ENCODE peak calls at places on chromosomes 12 and 14, in six cellular contexts. One of them, this sample, is unnamed.

GRCh38 chr12:7019043-7019569 is 830 bp upstream of the LPCAT3 start:
- DNase-seq in tibial nerve: no peak
- DNase-seq in transverse colon: no peak
- DNase-seq in hepatocyte: no peak
- DNase-seq in WTC11: no peak
- DNase-seq in GM13977: no peak
- DNase-seq in this sample: no peak

GRCh38 chr12:123271182-123271491 is 519 bp downstream of the CDK2AP1 start:
- DNase-seq in hepatocyte: peak
- DNase-seq in WTC11: peak
- DNase-seq in GM13977: peak
- DNase-seq in tibial nerve: no peak
- DNase-seq in transverse colon: peak
- DNase-seq in this sample: peak

GRCh38 chr14:91021991-91022621 is 38.3 kb downstream of the RPS6KA5 start:
- DNase-seq in hepatocyte: no peak
- DNase-seq in GM13977: no peak
- DNase-seq in WTC11: no peak
- DNase-seq in tibial nerve: no peak
- DNase-seq in transverse colon: no peak
- DNase-seq in this sample: no peak

GRCh38 chr12:131123817-131124216 is 170.1 kb downstream of the ADGRD1 start:
- DNase-seq in GM13977: no peak
- DNase-seq in tibial nerve: no peak
- DNase-seq in transverse colon: no peak
- DNase-seq in hepatocyte: no peak
- DNase-seq in WTC11: no peak
- DNase-seq in this sample: no peak

GRCh38 chr14:24067133-24068082 is 4.0 kb upstream of the CPNE6 start:
- DNase-seq in WTC11: no peak
- DNase-seq in transverse colon: no peak
- DNase-seq in hepatocyte: peak
- DNase-seq in tibial nerve: no peak
- DNase-seq in GM13977: no peak
- DNase-seq in this sample: no peak

GRCh38 chr14:68590233-68590535 is 202.7 kb downstream of the ZFP36L1 start:
- DNase-seq in GM13977: no peak
- DNase-seq in transverse colon: no peak
- DNase-seq in tibial nerve: no peak
- DNase-seq in hepatocyte: no peak
- DNase-seq in WTC11: no peak
- DNase-seq in this sample: no peak

GRCh38 chr12:68281685-68282084 is 28.3 kb upstream of the IL22 start:
- DNase-seq in hepatocyte: no peak
- DNase-seq in GM13977: no peak
- DNase-seq in tibial nerve: no peak
- DNase-seq in transverse colon: no peak
- DNase-seq in WTC11: no peak
- DNase-seq in this sample: no peak

GRCh38 chr14:98548071-98548686 is 723.8 kb downstream of the BCL11B start:
- DNase-seq in transverse colon: no peak
- DNase-seq in tibial nerve: no peak
- DNase-seq in GM13977: no peak
- DNase-seq in WTC11: no peak
- DNase-seq in hepatocyte: no peak
- DNase-seq in this sample: no peak

GRCh38 chr14:29618323-29619067 is 309.2 kb downstream of the PRKD1 start:
- DNase-seq in transverse colon: no peak
- DNase-seq in hepatocyte: no peak
- DNase-seq in tibial nerve: no peak
- DNase-seq in WTC11: no peak
- DNase-seq in GM13977: no peak
- DNase-seq in this sample: no peak

GRCh38 chr14:68684466-68685418 is 108.1 kb downstream of the ZFP36L1 start:
- DNase-seq in WTC11: no peak
- DNase-seq in tibial nerve: no peak
- DNase-seq in transverse colon: no peak
- DNase-seq in GM13977: no peak
- DNase-seq in hepatocyte: no peak
- DNase-seq in this sample: no peak

GRCh38 chr12:9604288-9604687 is 3.4 kb downstream of the KLRB1 start:
- DNase-seq in tibial nerve: no peak
- DNase-seq in GM13977: no peak
- DNase-seq in hepatocyte: no peak
- DNase-seq in transverse colon: no peak
- DNase-seq in WTC11: no peak
- DNase-seq in this sample: no peak

GRCh38 chr12:102685841-102686240 is 205.5 kb upstream of the IGF1 start:
- DNase-seq in WTC11: no peak
- DNase-seq in transverse colon: no peak
- DNase-seq in tibial nerve: no peak
- DNase-seq in GM13977: no peak
- DNase-seq in hepatocyte: no peak
- DNase-seq in this sample: no peak

GRCh38 chr14:54329082-54329695 is 67.6 kb upstream of the CDKN3 start:
- DNase-seq in tibial nerve: peak
- DNase-seq in hepatocyte: peak
- DNase-seq in GM13977: peak
- DNase-seq in WTC11: peak
- DNase-seq in transverse colon: peak
- DNase-seq in this sample: peak

GRCh38 chr14:28635387-28635786 is 131.2 kb upstream of the FOXG1 start:
- DNase-seq in GM13977: peak
- DNase-seq in hepatocyte: peak
- DNase-seq in tibial nerve: no peak
- DNase-seq in WTC11: no peak
- DNase-seq in transverse colon: no peak
- DNase-seq in this sample: peak

DNA sequence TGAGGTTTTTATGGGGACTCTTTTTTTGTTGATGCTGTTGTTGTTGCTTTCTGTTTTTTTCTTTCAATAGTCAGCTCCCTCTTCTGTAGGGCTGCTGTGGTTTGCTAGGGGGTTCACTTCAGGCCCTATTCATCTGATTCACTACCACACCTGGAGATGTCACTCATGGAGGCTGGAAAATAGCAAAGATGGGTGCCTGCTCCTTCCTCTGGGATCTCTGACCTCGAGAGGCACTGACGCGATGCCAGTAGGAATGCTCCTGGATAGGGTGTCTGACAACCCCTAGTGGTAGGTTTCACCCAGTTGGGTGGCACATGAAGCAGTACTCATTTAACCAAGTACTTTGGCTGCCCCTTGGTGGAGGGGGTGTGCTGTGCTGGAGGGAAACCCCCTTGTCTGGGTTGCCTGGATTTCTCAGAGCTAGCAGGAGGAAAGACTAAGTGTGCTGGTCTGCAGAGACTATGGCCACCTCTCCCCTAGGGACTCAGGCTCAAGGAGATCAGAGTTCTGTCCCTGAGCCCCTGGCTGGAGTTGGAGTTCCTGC is 745.5 kb downstream of the TMTC2 start:
- DNase-seq in GM13977: no peak
- DNase-seq in tibial nerve: no peak
- DNase-seq in hepatocyte: no peak
- DNase-seq in transverse colon: no peak
- DNase-seq in WTC11: peak
- DNase-seq in this sample: no peak
- TF ChIP-seq CTCF in GM13977: no peak
- TF ChIP-seq CTCF in tibial nerve: no peak
- TF ChIP-seq CTCF in hepatocyte: no peak
- TF ChIP-seq CTCF in transverse colon: no peak
- TF ChIP-seq CTCF in WTC11: no peak
- TF ChIP-seq CTCF in this sample: no peak

DNA sequence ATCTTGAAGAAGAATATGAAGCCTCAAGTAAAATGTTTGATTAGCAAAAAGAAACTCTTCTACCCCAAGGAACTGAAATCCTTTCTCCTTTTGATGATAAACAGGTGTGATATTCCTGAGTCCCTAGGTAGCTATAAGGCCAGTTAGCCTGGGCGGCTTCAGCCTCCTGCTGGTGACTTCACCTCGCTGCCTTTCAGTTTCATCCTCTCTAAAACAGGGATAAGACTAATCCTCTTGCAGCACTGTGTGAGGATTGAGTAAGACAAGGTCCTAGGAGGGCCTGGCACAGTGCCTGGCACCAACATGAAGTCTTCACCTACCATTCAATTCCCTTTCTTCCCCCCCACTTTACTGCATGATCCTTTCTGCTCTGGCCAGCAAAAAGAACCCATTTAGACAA is 42.1 kb downstream of the CIT start:
- DNase-seq in hepatocyte: peak
- DNase-seq in transverse colon: no peak
- DNase-seq in tibial nerve: no peak
- DNase-seq in WTC11: peak
- DNase-seq in GM13977: no peak
- DNase-seq in this sample: no peak
- TF ChIP-seq CTCF in hepatocyte: no peak
- TF ChIP-seq CTCF in transverse colon: no peak
- TF ChIP-seq CTCF in tibial nerve: no peak
- TF ChIP-seq CTCF in WTC11: no peak
- TF ChIP-seq CTCF in GM13977: no peak
- TF ChIP-seq CTCF in this sample: no peak

GRCh38 chr12:43338848-43339526 is 213.0 kb downstream of the ADAMTS20 start:
- DNase-seq in GM13977: no peak
- DNase-seq in transverse colon: no peak
- DNase-seq in hepatocyte: peak
- DNase-seq in tibial nerve: no peak
- DNase-seq in WTC11: no peak
- DNase-seq in this sample: peak
- TF ChIP-seq CTCF in GM13977: peak
- TF ChIP-seq CTCF in transverse colon: no peak
- TF ChIP-seq CTCF in hepatocyte: peak
- TF ChIP-seq CTCF in tibial nerve: peak
- TF ChIP-seq CTCF in WTC11: peak
- TF ChIP-seq CTCF in this sample: peak

GRCh38 chr12:119869720-119870119 is 7.4 kb downstream of the CIT start:
- DNase-seq in GM13977: no peak
- DNase-seq in hepatocyte: no peak
- DNase-seq in WTC11: no peak
- DNase-seq in transverse colon: no peak
- DNase-seq in tibial nerve: no peak
- DNase-seq in this sample: no peak
- TF ChIP-seq CTCF in GM13977: no peak
- TF ChIP-seq CTCF in hepatocyte: no peak
- TF ChIP-seq CTCF in WTC11: no peak
- TF ChIP-seq CTCF in transverse colon: no peak
- TF ChIP-seq CTCF in tibial nerve: no peak
- TF ChIP-seq CTCF in this sample: no peak

GRCh38 chr14:96698846-96699543 is 98.2 kb upstream of the VRK1 start:
- DNase-seq in GM13977: peak
- DNase-seq in transverse colon: no peak
- DNase-seq in WTC11: no peak
- DNase-seq in hepatocyte: no peak
- DNase-seq in tibial nerve: no peak
- DNase-seq in this sample: no peak
- TF ChIP-seq CTCF in GM13977: peak
- TF ChIP-seq CTCF in transverse colon: no peak
- TF ChIP-seq CTCF in WTC11: no peak
- TF ChIP-seq CTCF in hepatocyte: no peak
- TF ChIP-seq CTCF in tibial nerve: no peak
- TF ChIP-seq CTCF in this sample: no peak

This sample was measured in nephron progenitor cell.